ENCODE peak calls at places on chromosomes 5 and 9, in seven cellular contexts. K is SW480; Y is stimulated activated CD4-positive, alpha-beta T cell treated with anti-CD3 and anti-CD28 coated beads, Interleukin-15, amount 100 ng/mL, for 24 hours; M is activated effector memory CD4-positive, alpha-beta T cell treated with Interleukin-2 at 50 U/mL for 16 hours; V is neural crest cell; H is erythroblast; B is renal cortical epithelial cell. S is an unnamed sample.
A peak's percentile ranks its signal among the peaks of the same experiment; 100 is the strongest.

GRCh38 chr9:18442629-18443491 is 31.1 kb upstream of the ADAMTSL1 start:
- DNase-seq in K (peak; percentile 71), Y (peak; percentile 62), M (peak; percentile 4), V (peak; percentile 70), H (peak; percentile 75), B (peak; percentile 79), S (peak; percentile 73)

GRCh38 chr5:142405814-142406395 is 81.1 kb upstream of the SPRY4 start:
- DNase-seq in K (no peak), Y (no peak), M (no peak), V (no peak), H (no peak), B (no peak), S (no peak)

GRCh38 chr9:37955781-37956422 is 52.0 kb upstream of the SLC25A51 start:
- DNase-seq in K (no peak), Y (no peak), M (no peak), V (no peak), H (no peak), B (peak; percentile 34), S (no peak)

GRCh38 chr5:36613771-36614656 is 7.6 kb downstream of the SLC1A3 start:
- DNase-seq in K (no peak), Y (no peak), M (no peak), V (no peak), H (no peak), B (no peak), S (no peak)

GRCh38 chr9:87850405-87850804 is 32.3 kb upstream of the SPATA31E1 start:
- DNase-seq in K (no peak), Y (no peak), M (no peak), V (no peak), H (no peak), B (peak; percentile 60), S (no peak)

GRCh38 chr9:98609646-98610045 is 99.1 kb downstream of the GABBR2 start:
- DNase-seq in K (no peak), Y (no peak), M (no peak), V (no peak), H (no peak), B (no peak), S (no peak)

GRCh38 chr5:23268136-23268535 is 239.3 kb upstream of the PRDM9 start:
- DNase-seq in K (no peak), Y (no peak), M (no peak), V (no peak), H (no peak), B (no peak), S (no peak)

GRCh38 chr9:128787583-128788156 is 617 bp downstream of the TBC1D13 start:
- DNase-seq in K (no peak), Y (peak; percentile 30), M (no peak), V (no peak), H (peak; percentile 49), B (no peak), S (no peak)

GRCh38 chr5:79955496-79956172 is 35.4 kb downstream of the MTX3 start:
- DNase-seq in K (no peak), Y (no peak), M (no peak), V (no peak), H (no peak), B (no peak), S (no peak)

GRCh38 chr5:96338624-96339023 is 94.4 kb downstream of the PCSK1 start:
- DNase-seq in K (no peak), Y (no peak), M (no peak), V (no peak), H (peak; percentile 31), B (peak; percentile 75), S (peak; percentile 44)

GRCh38 chr5:58849995-58850667 is 267.3 kb downstream of the RAB3C start:
- DNase-seq in K (peak; percentile 62), Y (no peak), M (no peak), V (peak; percentile 5), H (peak; percentile 32), B (peak; percentile 57), S (peak; percentile 82)

GRCh38 chr5:142491260-142491659 is 166.4 kb upstream of the SPRY4 start:
- DNase-seq in K (no peak), Y (no peak), M (no peak), V (peak; percentile 40), H (no peak), B (no peak), S (no peak)

GRCh38 chr9:72586388-72587160 is 65.2 kb downstream of the TMC1 start:
- DNase-seq in K (peak; percentile 92), Y (peak; percentile 13), M (peak; percentile 27), V (no peak), H (peak; percentile 61), B (peak; percentile 91), S (no peak)

GRCh38 chr5:135309391-135310327 is 89.4 kb downstream of the MACROH2A1 start:
- DNase-seq in K (no peak), Y (no peak), M (no peak), V (no peak), H (no peak), B (no peak), S (no peak)

GRCh38 chr5:103918668-103919367 is 356.2 kb upstream of the NUDT12 start:
- DNase-seq in K (no peak), Y (no peak), M (no peak), V (no peak), H (no peak), B (peak; percentile 79), S (no peak)

GRCh38 chr9:73715591-73715990 is 563.9 kb downstream of the ANXA1 start:
- DNase-seq in K (no peak), Y (no peak), M (no peak), V (no peak), H (no peak), B (no peak), S (no peak)

GRCh38 chr5:154039458-154039829 is 677 bp downstream of the MFAP3 start:
- DNase-seq in K (no peak), Y (no peak), M (no peak), V (no peak), H (peak; percentile 39), B (no peak), S (no peak)

GRCh38 chr5:132465095-132465707 is 25.4 kb downstream of the IRF1 start:
- DNase-seq in K (peak; percentile 52), Y (no peak), M (no peak), V (no peak), H (no peak), B (no peak), S (no peak)

GRCh38 chr5:137182576-137182975 is 316.6 kb downstream of the SPOCK1 start:
- DNase-seq in K (no peak), Y (no peak), M (no peak), V (no peak), H (no peak), B (no peak), S (no peak)

GRCh38 chr5:173232499-173233346 is 2.3 kb downstream of the NKX2-5 start:
- DNase-seq in K (no peak), Y (peak; percentile 41), M (no peak), V (no peak), H (no peak), B (no peak), S (no peak)

GRCh38 chr9:107848598-107848997 is 359.0 kb upstream of the KLF4 start:
- DNase-seq in K (no peak), Y (no peak), M (no peak), V (no peak), H (no peak), B (no peak), S (no peak)